ENCODE peak calls at places on chromosomes 4 and X, in four cellular contexts. One of them, this sample, is unnamed.

GRCh38 chrX:149286940-149287349 is 218.2 kb downstream of the IDS start:
- DNase-seq in GM12878: peak; percentile 40
- DNase-seq in HepG2: peak; percentile 11
- DNase-seq in K562: peak; percentile 36
- DNase-seq in this sample: peak; percentile 61

GRCh38 chr4:45183905-45184304 is 457.5 kb upstream of the GNPDA2 start:
- DNase-seq in GM12878: no peak
- DNase-seq in HepG2: no peak
- DNase-seq in K562: no peak
- DNase-seq in this sample: no peak

GRCh38 chr4:89556596-89557305 is 249.2 kb upstream of the GPRIN3 start:
- DNase-seq in GM12878: no peak
- DNase-seq in HepG2: no peak
- DNase-seq in K562: no peak
- DNase-seq in this sample: no peak

GRCh38 chr4:158018831-158019230 is 154.0 kb downstream of the GASK1B start:
- DNase-seq in GM12878: no peak
- DNase-seq in HepG2: no peak
- DNase-seq in K562: no peak
- DNase-seq in this sample: no peak

GRCh38 chr4:108030332-108030731 is 40.6 kb downstream of the HADH start:
- DNase-seq in GM12878: no peak
- DNase-seq in HepG2: peak; percentile 30
- DNase-seq in K562: peak; percentile 41
- DNase-seq in this sample: peak; percentile 43

GRCh38 chr4:76293705-76294274 is 12.7 kb upstream of the STBD1 start:
- DNase-seq in GM12878: no peak
- DNase-seq in HepG2: no peak
- DNase-seq in K562: no peak
- DNase-seq in this sample: no peak

GRCh38 chr4:24560770-24561415 is 23.5 kb downstream of the DHX15 start:
- DNase-seq in GM12878: no peak
- DNase-seq in HepG2: no peak
- DNase-seq in K562: no peak
- DNase-seq in this sample: no peak

GRCh38 chr4:142365386-142365785 is 480.7 kb downstream of the INPP4B start:
- DNase-seq in GM12878: no peak
- DNase-seq in HepG2: no peak
- DNase-seq in K562: no peak
- DNase-seq in this sample: no peak

GRCh38 chr4:100977746-100978397 is 369.5 kb downstream of the PPP3CA start:
- DNase-seq in GM12878: no peak
- DNase-seq in HepG2: no peak
- DNase-seq in K562: no peak
- DNase-seq in this sample: no peak

GRCh38 chrX:68196939-68197791 is 236.1 kb downstream of the OPHN1 start:
- DNase-seq in GM12878: no peak
- DNase-seq in HepG2: peak; percentile 31
- DNase-seq in K562: peak; percentile 49
- DNase-seq in this sample: peak; percentile 74

GRCh38 chr4:1467581-1468458 is 61.6 kb upstream of the NKX1-1 start:
- DNase-seq in GM12878: no peak
- DNase-seq in HepG2: no peak
- DNase-seq in K562: no peak
- DNase-seq in this sample: no peak

GRCh38 chrX:48794993-48795501 is 6.8 kb upstream of the HDAC6 start:
- DNase-seq in GM12878: no peak
- DNase-seq in HepG2: no peak
- DNase-seq in K562: peak; percentile 28
- DNase-seq in this sample: no peak

GRCh38 chr4:140187316-140187695 is 33.3 kb upstream of the MAML3 start:
- DNase-seq in GM12878: no peak
- DNase-seq in HepG2: no peak
- DNase-seq in K562: no peak
- DNase-seq in this sample: no peak

GRCh38 chrX:64975491-64975890 is 759 bp downstream of the ZC4H2 start:
- DNase-seq in GM12878: no peak
- DNase-seq in HepG2: peak; percentile 2
- DNase-seq in K562: no peak
- DNase-seq in this sample: peak; percentile 25

GRCh38 chrX:12563121-12563520 is 228.1 kb upstream of the PRPS2 start:
- DNase-seq in GM12878: no peak
- DNase-seq in HepG2: no peak
- DNase-seq in K562: no peak
- DNase-seq in this sample: no peak

GRCh38 chr4:51859476-51860032 is 16.6 kb downstream of the DCUN1D4 start:
- DNase-seq in GM12878: no peak
- DNase-seq in HepG2: no peak
- DNase-seq in K562: no peak
- DNase-seq in this sample: no peak

GRCh38 chrX:47482065-47482511 is 934 bp downstream of the ZNF41 start:
- DNase-seq in GM12878: no peak
- DNase-seq in HepG2: no peak
- DNase-seq in K562: no peak
- DNase-seq in this sample: no peak

GRCh38 chrX:24259544-24260240 is 54.2 kb downstream of the SUPT20HL2 start:
- DNase-seq in GM12878: no peak
- DNase-seq in HepG2: peak; percentile 56
- DNase-seq in K562: peak; percentile 12
- DNase-seq in this sample: peak; percentile 66

GRCh38 chrX:119516157-119516702 is 48.0 kb downstream of the SLC25A5 start:
- DNase-seq in GM12878: peak; percentile 39
- DNase-seq in HepG2: peak; percentile 57
- DNase-seq in K562: peak; percentile 72
- DNase-seq in this sample: peak; percentile 91

GRCh38 chrX:8748855-8749254 is 16.9 kb upstream of the ANOS1 start:
- DNase-seq in GM12878: no peak
- DNase-seq in HepG2: no peak
- DNase-seq in K562: peak; percentile 12
- DNase-seq in this sample: peak; percentile 33

GRCh38 chr4:187307131-187307530 is 583.5 kb upstream of the FAT1 start:
- DNase-seq in GM12878: no peak
- DNase-seq in HepG2: no peak
- DNase-seq in K562: no peak
- DNase-seq in this sample: no peak

GRCh38 chrX:155767101-155767878 is 113.9 kb upstream of the VAMP7 start:
- DNase-seq in GM12878: peak; percentile 4
- DNase-seq in HepG2: no peak
- DNase-seq in K562: peak; percentile 48
- DNase-seq in this sample: peak; percentile 60

GRCh38 chrX:149987613-149988012 is 49.3 kb upstream of the EOLA2 start:
- DNase-seq in GM12878: no peak
- DNase-seq in HepG2: no peak
- DNase-seq in K562: no peak
- DNase-seq in this sample: no peak

GRCh38 chrX:153731117-153731844 is 6.6 kb downstream of the ABCD1 start:
- DNase-seq in GM12878: no peak
- DNase-seq in HepG2: peak; percentile 65
- DNase-seq in K562: no peak
- DNase-seq in this sample: no peak

GRCh38 chrX:153734871-153735270 is 10.2 kb downstream of the ABCD1 start:
- DNase-seq in GM12878: no peak
- DNase-seq in HepG2: no peak
- DNase-seq in K562: no peak
- DNase-seq in this sample: no peak

GRCh38 chrX:153733651-153734240 is 9.1 kb downstream of the ABCD1 start:
- DNase-seq in GM12878: no peak
- DNase-seq in HepG2: no peak
- DNase-seq in K562: no peak
- DNase-seq in this sample: no peak

GRCh38 chrX:153731845-153732215 is 7.2 kb downstream of the ABCD1 start:
- DNase-seq in GM12878: no peak
- DNase-seq in HepG2: no peak
- DNase-seq in K562: no peak
- DNase-seq in this sample: no peak

GRCh38 chrX:153732406-153732805 is 7.8 kb downstream of the ABCD1 start:
- DNase-seq in GM12878: no peak
- DNase-seq in HepG2: no peak
- DNase-seq in K562: no peak
- DNase-seq in this sample: no peak
- TF ChIP-seq TARDBP in GM12878: no peak
- TF ChIP-seq TARDBP in HepG2: no peak
- TF ChIP-seq TARDBP in K562: no peak
- TF ChIP-seq TARDBP in this sample: no peak

DNA sequence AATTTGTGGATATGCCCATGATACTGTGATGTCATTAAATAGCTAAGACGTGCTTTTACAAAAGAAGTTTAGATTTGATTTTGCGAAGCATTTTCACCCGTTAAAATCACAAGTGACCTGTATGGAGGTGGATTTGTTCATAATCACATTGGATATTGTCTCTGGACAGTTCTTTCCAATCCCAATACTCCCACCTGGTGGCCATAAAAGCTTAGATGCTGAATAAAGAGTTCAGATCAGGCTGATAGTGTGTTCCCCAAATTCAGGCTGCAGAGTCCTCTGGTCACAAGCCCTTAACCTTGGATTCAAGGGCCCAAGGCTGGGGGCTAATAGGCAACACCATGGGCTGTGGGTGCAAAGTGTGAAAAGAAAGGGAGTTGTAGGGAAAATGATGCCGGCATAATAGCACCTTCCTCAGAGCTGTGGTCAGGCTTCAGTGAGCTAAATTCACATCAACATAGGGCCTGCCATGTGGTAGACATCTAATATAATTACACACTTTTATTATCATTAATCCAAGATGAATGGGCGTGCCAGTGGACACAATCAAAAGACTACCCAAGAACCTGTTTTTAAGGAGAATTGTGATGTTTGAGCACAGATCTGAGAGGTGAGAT is 28.1 kb downstream of the SMIM43 start:
- DNase-seq in GM12878: no peak
- DNase-seq in HepG2: peak; percentile 61
- DNase-seq in K562: peak; percentile 45
- DNase-seq in this sample: peak; percentile 52
- TF ChIP-seq SP1 in GM12878: no peak
- TF ChIP-seq SP1 in HepG2: no peak
- TF ChIP-seq SP1 in K562: no peak
- TF ChIP-seq SP1 in this sample: no peak

DNA sequence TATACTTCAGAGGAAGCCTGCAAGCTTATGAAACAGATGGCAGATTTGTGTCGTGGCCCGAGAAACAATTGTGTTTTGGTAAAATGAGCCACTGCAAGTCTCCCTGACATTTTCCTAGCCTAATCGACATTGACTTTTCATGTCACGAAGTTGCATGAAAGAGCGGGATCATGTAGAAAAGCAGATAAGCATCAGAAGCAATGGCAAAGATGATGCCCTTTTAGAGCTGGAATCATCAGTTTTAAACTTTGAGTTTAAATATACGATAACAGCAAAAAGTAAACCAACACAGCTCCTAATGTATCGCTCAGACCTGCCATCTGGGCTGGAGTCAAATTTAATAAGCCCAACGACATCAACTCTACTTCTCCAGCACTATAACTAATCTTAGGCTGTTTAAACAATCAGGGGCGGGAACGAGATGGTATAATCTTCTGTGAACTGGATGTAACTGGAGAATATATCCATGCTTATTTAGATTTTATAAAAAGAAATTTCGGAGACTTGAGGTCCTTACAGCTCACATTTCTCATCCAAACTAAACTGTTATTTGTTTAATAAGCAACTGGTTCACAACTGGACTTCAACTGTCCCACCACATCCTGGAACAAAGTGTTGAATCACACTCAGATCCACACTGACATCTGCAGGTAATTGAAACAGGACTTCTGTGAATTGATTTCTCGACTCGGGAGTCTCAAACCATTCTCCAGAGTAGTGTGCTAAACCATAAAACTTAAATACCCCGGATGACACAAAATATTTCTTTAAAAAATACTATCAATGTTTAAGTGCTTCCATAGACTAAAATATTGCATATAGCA is 95.1 kb upstream of the PLAC1 start:
- DNase-seq in GM12878: no peak
- DNase-seq in HepG2: peak; percentile 1
- DNase-seq in K562: no peak
- DNase-seq in this sample: peak; percentile 37
- TF ChIP-seq TARDBP in GM12878: no peak
- TF ChIP-seq TARDBP in HepG2: no peak
- TF ChIP-seq TARDBP in K562: no peak
- TF ChIP-seq TARDBP in this sample: no peak

GRCh38 chr4:102598102-102598758 is 97.1 kb downstream of the NFKB1 start:
- DNase-seq in GM12878: no peak
- DNase-seq in HepG2: no peak
- DNase-seq in K562: no peak
- DNase-seq in this sample: no peak
- TF ChIP-seq SP1 in GM12878: no peak
- TF ChIP-seq SP1 in HepG2: no peak
- TF ChIP-seq SP1 in K562: no peak
- TF ChIP-seq SP1 in this sample: no peak

DNA sequence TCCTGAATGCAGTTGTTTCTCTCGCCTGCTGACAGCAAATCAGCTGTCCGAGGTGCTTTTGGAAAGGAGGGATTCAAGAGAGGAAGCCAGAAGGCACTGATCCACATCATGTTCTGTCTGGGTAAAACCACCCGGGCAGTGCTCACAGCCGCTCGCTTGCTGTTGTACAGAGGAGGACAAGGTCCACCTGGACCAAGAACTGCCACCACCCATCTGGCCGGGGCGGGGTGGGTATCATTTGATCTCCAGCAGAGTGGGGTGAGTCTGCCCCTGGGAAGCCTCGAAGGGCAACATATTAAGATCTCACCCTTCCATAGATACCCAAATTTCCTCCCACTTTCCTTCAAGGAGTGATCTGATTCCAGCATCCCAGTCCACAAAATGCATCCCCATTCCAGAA is 113.1 kb downstream of the DCTD start:
- DNase-seq in GM12878: no peak
- DNase-seq in HepG2: no peak
- DNase-seq in K562: no peak
- DNase-seq in this sample: no peak
- TF ChIP-seq TARDBP in GM12878: no peak
- TF ChIP-seq TARDBP in HepG2: no peak
- TF ChIP-seq TARDBP in K562: no peak
- TF ChIP-seq TARDBP in this sample: no peak

DNA sequence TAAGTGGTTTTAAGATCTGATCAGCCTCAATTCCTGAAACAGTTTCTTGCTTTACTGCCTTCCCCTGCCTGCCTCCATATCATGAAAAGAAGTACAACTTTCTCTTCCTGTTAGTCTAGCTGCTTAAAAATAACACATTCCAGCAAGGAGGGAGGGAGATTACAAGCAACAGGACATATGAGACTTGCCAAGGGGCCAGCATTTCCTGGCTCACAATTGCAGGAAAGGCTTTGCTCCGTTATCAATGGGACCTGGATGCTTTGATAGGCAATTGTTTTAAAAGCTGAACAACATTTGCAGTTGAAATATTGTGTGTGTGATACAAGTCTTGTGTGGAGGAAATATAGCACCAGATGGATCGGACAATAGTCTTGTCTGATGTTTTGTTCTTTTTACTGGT is 425.0 kb downstream of the FAT4 start:
- DNase-seq in GM12878: no peak
- DNase-seq in HepG2: no peak
- DNase-seq in K562: no peak
- DNase-seq in this sample: no peak
- TF ChIP-seq SP1 in GM12878: no peak
- TF ChIP-seq SP1 in HepG2: no peak
- TF ChIP-seq SP1 in K562: no peak
- TF ChIP-seq SP1 in this sample: no peak

This sample was measured in HEK293T.